ENCODE peak calls at places on chromosomes 5 and 9, in five cellular contexts. C is colonic mucosa; S is stimulated activated CD4-positive, alpha-beta T cell treated with anti-CD3 and anti-CD28 coated beads, Interleukin-2, amount 100 ng/mL, for 48 hours; W is right atrium auricular region; F is NCI-H1105. K is an unnamed sample.

GRCh38 chr9:3179716-3180115 is 335.8 kb upstream of the PUM3 start:
- DNase-seq in S (no peak), F (no peak), W (no peak), C (no peak), K (no peak)

GRCh38 chr9:19788152-19788551 is 685 bp downstream of the SLC24A2 start:
- DNase-seq in C (no peak), W (no peak), S (no peak), F (peak), K (peak)

GRCh38 chr5:126354012-126354856 is 69.0 kb upstream of the GRAMD2B start:
- DNase-seq in C (no peak), W (no peak), S (no peak), F (no peak), K (peak)

GRCh38 chr5:158824167-158824882 is 275.4 kb downstream of the EBF1 start:
- DNase-seq in W (no peak), S (no peak), F (peak), C (no peak), K (no peak)

GRCh38 chr9:76007935-76008334 is 117.5 kb downstream of the PCSK5 start:
- DNase-seq in C (no peak), S (no peak), F (no peak), W (no peak), K (no peak)

GRCh38 chr5:31192442-31192841 is 1.0 kb upstream of the CDH6 start:
- DNase-seq in C (no peak), W (no peak), F (no peak), S (no peak), K (no peak)

GRCh38 chr5:54090495-54091084 is 219.8 kb downstream of the ARL15 start:
- DNase-seq in W (no peak), F (no peak), S (no peak), C (no peak), K (peak)

GRCh38 chr5:61412344-61412743 is 80.3 kb downstream of the ZSWIM6 start:
- DNase-seq in C (no peak), W (no peak), S (no peak), F (no peak), K (no peak)

GRCh38 chr5:17316973-17317459 is 99.6 kb downstream of the BASP1 start:
- DNase-seq in F (no peak), S (no peak), C (no peak), W (no peak), K (no peak)

GRCh38 chr5:14407746-14408175 is 173.8 kb upstream of the OTULINL start:
- DNase-seq in S (no peak), F (no peak), W (no peak), C (no peak), K (no peak)

GRCh38 chr9:107269681-107270080 is 13.4 kb upstream of the RAD23B start:
- DNase-seq in W (no peak), F (no peak), C (no peak), S (no peak), K (no peak)

GRCh38 chr9:134968011-134968822 is 50.5 kb upstream of the FCN1 start:
- DNase-seq in W (no peak), S (no peak), C (no peak), F (peak), K (no peak)

GRCh38 chr9:13791816-13792215 is 512.3 kb upstream of the MPDZ start:
- DNase-seq in F (no peak), W (no peak), C (peak), S (no peak), K (no peak)

GRCh38 chr5:67972027-67972822 is 243.3 kb upstream of the PIK3R1 start:
- DNase-seq in C (no peak), S (no peak), F (no peak), W (no peak), K (no peak)

GRCh38 chr5:126508962-126509279 is 85.7 kb downstream of the GRAMD2B start:
- DNase-seq in C (no peak), S (no peak), F (no peak), W (no peak), K (peak)

GRCh38 chr5:10036136-10036535 is 213.6 kb downstream of the ATPSCKMT start:
- DNase-seq in F (no peak), W (no peak), S (no peak), C (no peak), K (no peak)

GRCh38 chr9:31608413-31608812 is 776.0 kb upstream of the ACO1 start:
- DNase-seq in F (no peak), C (no peak), W (no peak), S (no peak), K (peak)

GRCh38 chr5:162939962-162940361 is 497.4 kb upstream of the CCNG1 start:
- DNase-seq in F (no peak), C (no peak), S (no peak), W (no peak), K (no peak)

GRCh38 chr5:180545248-180545647 is 46.1 kb downstream of the SCGB3A1 start:
- DNase-seq in S (no peak), W (no peak), C (no peak), F (no peak), K (no peak)

GRCh38 chr5:136040746-136041415 is 12.1 kb downstream of the TGFBI start:
- DNase-seq in C (peak), S (no peak), F (no peak), W (no peak), K (peak)

GRCh38 chr9:73437758-73438157 is 286.1 kb downstream of the ANXA1 start:
- DNase-seq in F (no peak), C (no peak), S (no peak), W (no peak), K (peak)

GRCh38 chr9:20624201-20625002 is 2.1 kb upstream of the MLLT3 start:
- DNase-seq in W (peak), F (peak), S (peak), C (peak), K (peak)

GRCh38 chr9:97501177-97501971 is at the start of gene TMOD1:
- DNase-seq in S (peak), C (peak), W (no peak), F (peak), K (peak)

GRCh38 chr9:94847486-94847885 is 121.0 kb downstream of the AOPEP start:
- DNase-seq in S (no peak), F (no peak), C (no peak), W (no peak), K (no peak)

GRCh38 chr5:1005904-1006655 is 2.5 kb upstream of the NKD2 start:
- DNase-seq in C (peak), W (peak), S (no peak), F (no peak), K (no peak)

GRCh38 chr5:177469061-177469628 is 4.3 kb downstream of the DBN1 start:
- DNase-seq in C (no peak), S (no peak), W (peak), F (no peak), K (peak)

GRCh38 chr9:130943780-130944179 is 4.7 kb upstream of the FIBCD1 start:
- DNase-seq in C (no peak), W (no peak), F (no peak), S (no peak), K (peak)

GRCh38 chr5:122707796-122708195 is 67.1 kb upstream of the SNX2 start:
- DNase-seq in C (no peak), S (no peak), W (no peak), F (no peak), K (no peak)

GRCh38 chr9:92707530-92707929 is 37.6 kb upstream of the IPPK start:
- DNase-seq in C (no peak), W (no peak), S (no peak), F (no peak), K (no peak)

GRCh38 chr9:134304306-134304705 is 21.9 kb upstream of the RXRA start:
- DNase-seq in W (no peak), C (no peak), F (no peak), S (no peak), K (no peak)

GRCh38 chr5:177132504-177133118 is 962 bp upstream of the NSD1 start:
- DNase-seq in S (no peak), F (no peak), W (no peak), C (no peak), K (peak)

K was measured in DMS53.